ENCODE peak calls at places on chromosomes 5 and 9, in five cellular contexts. M is heart left ventricle; X is stimulated activated CD8-positive, alpha-beta memory T cell treated with anti-CD3 and anti-CD28 coated beads, Interleukin-7, amount 100 ng/mL, for 1 hour; T is activated effector memory CD4-positive, alpha-beta T cell treated with anti-CD3 and anti-CD28 coated beads, Interleukin-2, amount 50 U/mL, for 16 hours; O is neural crest cell. Q is an unnamed sample.

GRCh38 chr5:90941002-90941720 is 382.6 kb downstream of the ADGRV1 start:
- DNase-seq in M (no peak), X (no peak), T (no peak), O (no peak), Q (no peak)

GRCh38 chr5:117039035-117039434 is 464.4 kb upstream of the SEMA6A start:
- DNase-seq in M (no peak), X (no peak), T (no peak), O (no peak), Q (no peak)

GRCh38 chr9:137156567-137157375 is 13.1 kb downstream of the LRRC26 start:
- DNase-seq in M (peak), X (peak), T (peak), O (no peak), Q (peak)

GRCh38 chr5:72611111-72611724 is 104.0 kb upstream of the ZNF366 start:
- DNase-seq in M (peak), X (peak), T (peak), O (peak), Q (peak)

GRCh38 chr5:119411935-119412623 is 40.2 kb upstream of the HSD17B4 start:
- DNase-seq in M (no peak), X (peak), T (peak), O (peak), Q (peak)

GRCh38 chr5:30279237-30279636 is 914.2 kb upstream of the CDH6 start:
- DNase-seq in M (no peak), X (no peak), T (no peak), O (no peak), Q (no peak)

GRCh38 chr9:132037470-132037869 is 42.2 kb downstream of the MED27 start:
- DNase-seq in M (no peak), X (no peak), T (no peak), O (no peak), Q (peak)

GRCh38 chr9:130327070-130327780 is 61.7 kb downstream of the HMCN2 start:
- DNase-seq in M (no peak), X (no peak), T (no peak), O (no peak), Q (peak)

GRCh38 chr5:171571663-171572062 is 152.2 kb downstream of the FGF18 start:
- DNase-seq in M (no peak), X (no peak), T (no peak), O (no peak), Q (no peak)

GRCh38 chr5:96053063-96053735 is 91.5 kb upstream of the ELL2 start:
- DNase-seq in M (no peak), X (no peak), T (no peak), O (no peak), Q (no peak)

GRCh38 chr5:77015938-77016569 is 14.2 kb upstream of the AGGF1 start:
- DNase-seq in M (no peak), X (no peak), T (no peak), O (no peak), Q (peak)

GRCh38 chr5:96387616-96388015 is 45.4 kb downstream of the PCSK1 start:
- DNase-seq in M (no peak), X (no peak), T (no peak), O (no peak), Q (peak)

GRCh38 chr9:79667716-79668458 is 96.1 kb downstream of the TLE4 start:
- DNase-seq in M (no peak), X (no peak), T (no peak), O (no peak), Q (peak)

GRCh38 chr9:12801663-12802062 is 26.8 kb downstream of the LURAP1L start:
- DNase-seq in M (no peak), X (no peak), T (no peak), O (no peak), Q (no peak)

GRCh38 chr5:141597814-141598213 is 21.0 kb downstream of the DIAPH1 start:
- DNase-seq in M (no peak), X (no peak), T (no peak), O (no peak), Q (no peak)

GRCh38 chr5:135977375-135977928 is 22.7 kb upstream of the LECT2 start:
- DNase-seq in M (peak), X (no peak), T (peak), O (peak), Q (peak)

GRCh38 chr5:39618391-39618790 is 193.6 kb upstream of the DAB2 start:
- DNase-seq in M (no peak), X (no peak), T (no peak), O (no peak), Q (no peak)

Q was measured in DMS53.